ENCODE peak calls at places on chromosomes 3 and 15, in four cellular contexts. G is GM04504, L is glomerular endothelial cell, I is fibroblast of villous mesenchyme. Y is an unnamed sample.

GRCh38 chr15:90099868-90100854 is 2.1 kb downstream of the IDH2 start:
- DNase-seq in G (peak), I (peak), L (no peak), Y (peak)

GRCh38 chr15:78937132-78937739 is 7.6 kb downstream of the CTSH start:
- DNase-seq in G (no peak), L (no peak), I (peak), Y (no peak)

GRCh38 chr3:119967353-119968006 is 126.8 kb downstream of the GSK3B start:
- DNase-seq in L (no peak), I (no peak), G (no peak), Y (peak)

GRCh38 chr15:44427756-44428724 is 611 bp downstream of the CTDSPL2 start:
- DNase-seq in I (peak), G (peak), L (peak), Y (no peak)

GRCh38 chr15:40902605-40903561 is 8.6 kb downstream of the VPS18 start:
- DNase-seq in L (no peak), G (no peak), I (peak), Y (peak)

GRCh38 chr15:70932397-70932796 is 39.8 kb downstream of the LRRC49 start:
- DNase-seq in L (no peak), I (no peak), G (no peak), Y (no peak)

GRCh38 chr15:40911139-40911538 is 16.9 kb downstream of the VPS18 start:
- DNase-seq in L (no peak), G (no peak), I (no peak), Y (no peak)

GRCh38 chr3:52022323-52023100 is 26.8 kb upstream of the RPL29 start:
- DNase-seq in G (no peak), I (no peak), L (no peak), Y (no peak)

GRCh38 chr3:170657312-170657711 is 71.4 kb upstream of the SLC7A14 start:
- DNase-seq in G (no peak), I (no peak), L (no peak), Y (no peak)

GRCh38 chr3:111676177-111677021 is 81.3 kb upstream of the ZBED2 start:
- DNase-seq in G (no peak), L (no peak), I (no peak), Y (no peak)

GRCh38 chr3:138801792-138802191 is 32.9 kb downstream of the PIK3CB start:
- DNase-seq in L (no peak), I (no peak), G (no peak), Y (no peak)

GRCh38 chr15:45205192-45205591 is 17.4 kb upstream of the SHF start:
- DNase-seq in G (peak), I (peak), L (no peak), Y (peak)

GRCh38 chr3:30544811-30545210 is 61.6 kb upstream of the TGFBR2 start:
- DNase-seq in I (peak), L (peak), G (peak), Y (peak)

GRCh38 chr15:50353251-50353998 is 1.6 kb downstream of the GABPB1 start:
- DNase-seq in I (peak), G (peak), L (peak), Y (peak)

GRCh38 chr3:129651316-129652202 is 45.1 kb upstream of the PLXND1 start:
- DNase-seq in G (peak), L (no peak), I (peak), Y (peak)

GRCh38 chr15:92900712-92901052 is 558 bp downstream of the CHD2 start:
- DNase-seq in G (no peak), L (no peak), I (no peak), Y (no peak)

GRCh38 chr3:49476563-49476962 is 6.5 kb downstream of the DAG1 start:
- DNase-seq in G (no peak), L (no peak), I (no peak), Y (no peak)

GRCh38 chr3:46666471-46666845 is 27.0 kb downstream of the ALS2CL start:
- DNase-seq in I (no peak), G (no peak), L (no peak), Y (no peak)

GRCh38 chr3:72738752-72739520 is 109.3 kb downstream of the SHQ1 start:
- DNase-seq in L (no peak), I (peak), G (no peak), Y (no peak)

GRCh38 chr3:193742628-193743027 is 149.6 kb downstream of the OPA1 start:
- DNase-seq in G (no peak), L (no peak), I (no peak), Y (no peak)

GRCh38 chr15:43151688-43152087 is 18.3 kb downstream of the TMEM62 start:
- DNase-seq in I (no peak), L (no peak), G (no peak), Y (no peak)

GRCh38 chr3:130729154-130729553 is 17.5 kb downstream of the PIK3R4 start:
- DNase-seq in G (no peak), I (no peak), L (no peak), Y (no peak)

GRCh38 chr3:15327941-15328340 is 4.4 kb downstream of the SH3BP5 start:
- DNase-seq in I (no peak), G (no peak), L (peak), Y (peak)

GRCh38 chr15:69748131-69748530 is 295.5 kb downstream of the RPLP1 start:
- DNase-seq in L (no peak), I (no peak), G (no peak), Y (no peak)

GRCh38 chr3:62672988-62673313 is 202.3 kb downstream of the CADPS start:
- DNase-seq in L (no peak), G (no peak), I (no peak), Y (no peak)

GRCh38 chr15:34070003-34070402 is 31.0 kb upstream of the AVEN start:
- DNase-seq in G (no peak), I (no peak), L (no peak), Y (no peak)

GRCh38 chr3:30657914-30658313 is 51.5 kb downstream of the TGFBR2 start:
- DNase-seq in I (no peak), L (no peak), G (no peak), Y (no peak)

GRCh38 chr3:61725851-61726333 is 164.5 kb downstream of the PTPRG start:
- DNase-seq in L (no peak), G (no peak), I (peak), Y (no peak)

GRCh38 chr3:72904156-72904555 is 16.3 kb downstream of the GXYLT2 start:
- DNase-seq in I (no peak), L (no peak), G (no peak), Y (no peak)

GRCh38 chr3:142929109-142929508 is 34.4 kb downstream of the PAQR9 start:
- DNase-seq in G (no peak), L (no peak), I (peak), Y (peak)

GRCh38 chr3:39146611-39147373 is 6.6 kb downstream of the CSRNP1 start:
- DNase-seq in I (peak), G (peak), L (peak), Y (peak)

GRCh38 chr15:85316244-85316934 is 64.0 kb upstream of the AKAP13 start:
- DNase-seq in L (no peak), G (no peak), I (peak), Y (no peak)

GRCh38 chr3:195015021-195015420 is 255.9 kb downstream of the XXYLT1 start:
- DNase-seq in G (no peak), L (no peak), I (peak), Y (no peak)

GRCh38 chr3:184040010-184040409 is 8.5 kb downstream of the HTR3D start:
- DNase-seq in I (peak), G (peak), L (no peak), Y (peak)

GRCh38 chr15:37031198-37031597 is 69.2 kb downstream of the MEIS2 start:
- DNase-seq in G (no peak), I (peak), L (no peak), Y (peak)

GRCh38 chr15:42329992-42330391 is 29.3 kb upstream of the CAPN3 start:
- DNase-seq in L (no peak), I (no peak), G (no peak), Y (no peak)

GRCh38 chr3:34419801-34420200 is 621.4 kb downstream of the PDCD6IP start:
- DNase-seq in L (no peak), G (no peak), I (no peak), Y (no peak)

GRCh38 chr15:90190606-90191343 is 10.4 kb upstream of the SEMA4B start:
- DNase-seq in L (no peak), G (no peak), I (no peak), Y (no peak)